ENCODE peak calls at places on chromosomes 13 and 19, in four cellular contexts. B is aorta, E is right atrium auricular region, I is cardiac muscle cell. N is an unnamed sample.

GRCh38 chr19:39209196-39209595 is 5.1 kb upstream of the SYCN start:
- DNase-seq in E (no peak), B (no peak), I (no peak), N (no peak)

GRCh38 chr19:41327076-41327475 is 17.1 kb downstream of the CCDC97 start:
- DNase-seq in I (no peak), E (no peak), B (no peak), N (no peak)

GRCh38 chr19:32676186-32676894 is 692 bp downstream of the RGS9BP start:
- DNase-seq in E (no peak), B (no peak), I (no peak), N (no peak)

GRCh38 chr19:4103073-4103418 is 20.9 kb downstream of the MAP2K2 start:
- DNase-seq in E (no peak), I (no peak), B (no peak), N (no peak)

GRCh38 chr13:75879656-75880055 is 243.5 kb downstream of the LMO7 start:
- DNase-seq in B (no peak), I (no peak), E (no peak), N (no peak)

GRCh38 chr13:23384111-23384510 is 49.4 kb downstream of the SACS start:
- DNase-seq in I (no peak), E (no peak), B (no peak), N (no peak)

GRCh38 chr19:29872224-29872731 is 60.5 kb downstream of the CCNE1 start:
- DNase-seq in E (no peak), I (peak; percentile 47), B (peak; percentile 67), N (no peak)

GRCh38 chr13:23656637-23657036 is 86.4 kb downstream of the TNFRSF19 start:
- DNase-seq in I (peak; percentile 73), B (no peak), E (no peak), N (no peak)

GRCh38 chr19:10911579-10912363 is 16.7 kb downstream of the YIPF2 start:
- DNase-seq in I (no peak), E (no peak), B (no peak), N (no peak)

GRCh38 chr13:80562423-80562822 is 221.5 kb upstream of the SPRY2 start:
- DNase-seq in E (no peak), I (no peak), B (no peak), N (no peak)

GRCh38 chr19:49453013-49453756 is at the start of gene ALDH16A1:
- DNase-seq in B (peak; percentile 99), E (peak; percentile 98), I (peak; percentile 99), N (peak; percentile 98)

GRCh38 chr13:44302948-44303575 is 70.6 kb upstream of the SERP2 start:
- DNase-seq in I (peak; percentile 88), B (no peak), E (no peak), N (no peak)

GRCh38 chr19:40465025-40465780 is at the start of gene BLVRB:
- DNase-seq in B (no peak), E (peak; percentile 77), I (peak; percentile 90), N (peak; percentile 76)

GRCh38 chr19:31296741-31297390 is 52.4 kb downstream of the TSHZ3 start:
- DNase-seq in B (no peak), E (no peak), I (no peak), N (no peak)

GRCh38 chr13:110304256-110304655 is 2.7 kb downstream of the COL4A1 start:
- DNase-seq in B (no peak), I (peak; percentile 61), E (peak; percentile 59), N (no peak)

GRCh38 chr19:45154064-45154827 is 6.5 kb downstream of the NKPD1 start:
- DNase-seq in I (peak; percentile 94), E (peak; percentile 67), B (peak; percentile 73), N (no peak)

GRCh38 chr13:38735655-38736440 is 49.0 kb downstream of the FREM2 start:
- DNase-seq in E (no peak), B (no peak), I (no peak), N (no peak)

GRCh38 chr13:32262165-32262564 is 53.0 kb downstream of the ZAR1L start:
- DNase-seq in B (no peak), E (no peak), I (no peak), N (no peak)

GRCh38 chr19:43984687-43985000 is 656 bp downstream of the ZNF155 start:
- DNase-seq in B (no peak), I (no peak), E (no peak), N (peak; percentile 29)

GRCh38 chr13:20489185-20489820 is 36.4 kb downstream of the CRYL1 start:
- DNase-seq in I (no peak), E (no peak), B (no peak), N (no peak)

GRCh38 chr13:97133955-97134354 is 88.2 kb upstream of the MBNL2 start:
- DNase-seq in I (no peak), B (no peak), E (no peak), N (no peak)

GRCh38 chr13:28046981-28047380 is 53.4 kb downstream of the FLT3 start:
- DNase-seq in E (no peak), I (no peak), B (no peak), N (no peak)

GRCh38 chr13:77387607-77388200 is 60.8 kb upstream of the MYCBP2 start:
- DNase-seq in I (no peak), B (no peak), E (no peak), N (peak; percentile 72)

GRCh38 chr19:36686365-36687213 is 823 bp upstream of the ZNF567 start:
- DNase-seq in E (no peak), I (peak; percentile 9), B (no peak), N (peak; percentile 20)

GRCh38 chr13:28679628-28680027 is 20.7 kb downstream of the POMP start:
- DNase-seq in I (peak; percentile 35), E (no peak), B (no peak), N (no peak)

GRCh38 chr13:51935326-51936171 is 73.8 kb downstream of the CCDC70 start:
- DNase-seq in B (no peak), E (no peak), I (peak; percentile 20), N (no peak)

GRCh38 chr13:21739771-21740170 is 68.9 kb downstream of the FGF9 start:
- DNase-seq in I (no peak), B (no peak), E (peak; percentile 7), N (no peak)

GRCh38 chr19:825897-826640 is 1.6 kb upstream of the AZU1 start:
- DNase-seq in I (no peak), E (no peak), B (no peak), N (no peak)

GRCh38 chr13:31172535-31172934 is 10.8 kb upstream of the HSPH1 start:
- DNase-seq in B (no peak), I (peak; percentile 95), E (no peak), N (no peak)

GRCh38 chr13:34040863-34041262 is 222.9 kb downstream of the RFC3 start:
- DNase-seq in I (no peak), E (no peak), B (no peak), N (no peak)

GRCh38 chr13:98821372-98822237 is 69.1 kb upstream of the SLC15A1 start:
- DNase-seq in E (no peak), I (peak; percentile 75), B (no peak), N (no peak)

GRCh38 chr19:50496189-50497029 is 14.6 kb downstream of the JOSD2 start:
- DNase-seq in B (peak; percentile 58), E (no peak), I (peak; percentile 49), N (no peak)
- H3K4me3 ChIP-seq in B (no peak overlapping the region), E (peak overlapping the region; percentile 60), I (peak overlapping the region; percentile 99), N (no peak overlapping the region)

GRCh38 chr19:47742636-47743035 is 2.7 kb upstream of the NOP53 start:
- DNase-seq in E (no peak), I (peak; percentile 53), B (peak; percentile 75), N (peak; percentile 75)
- H3K4me3 ChIP-seq in E (no peak overlapping the region), I (no peak overlapping the region), B (no peak overlapping the region), N (peak overlapping the region; percentile 47)

DNA sequence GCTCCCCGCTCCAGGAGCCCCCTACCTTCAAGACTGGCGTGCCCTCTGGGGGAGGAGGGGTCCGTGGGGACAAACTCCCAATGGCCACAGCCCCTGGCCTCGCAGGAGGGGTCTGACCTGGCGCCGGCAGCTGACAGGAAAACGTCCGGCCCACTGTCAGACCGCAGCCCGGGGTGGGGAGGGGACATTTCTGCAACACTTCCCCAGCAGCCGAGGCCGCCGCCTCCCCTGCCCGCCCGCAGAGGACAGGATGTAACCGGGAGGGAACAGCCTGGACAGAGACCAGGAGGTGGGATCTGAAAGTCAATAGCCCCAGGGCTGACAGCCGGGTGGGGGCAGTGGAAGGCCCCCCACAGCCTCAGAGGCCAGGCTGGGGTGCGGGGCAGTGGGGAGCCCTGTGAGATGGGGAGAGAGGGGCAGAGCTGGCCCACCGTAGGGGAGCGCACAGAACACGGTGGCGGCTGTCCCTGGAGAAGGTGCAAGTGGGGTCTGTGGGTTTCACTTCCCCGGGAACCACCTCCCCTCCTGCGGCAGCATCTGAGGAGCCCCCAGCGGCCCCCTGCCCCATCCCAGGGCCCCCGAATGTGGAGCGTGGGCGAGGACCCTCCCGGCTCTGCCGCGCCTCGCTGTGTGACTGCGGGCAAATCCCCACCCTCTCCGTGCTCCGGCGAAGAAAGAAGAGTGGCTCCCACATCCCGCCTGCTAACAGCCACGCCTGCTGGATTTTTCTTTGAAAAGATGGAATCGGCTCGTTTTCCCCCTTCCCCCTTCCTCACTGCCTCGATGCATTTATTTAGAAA is at the start of gene PEAK3:
- DNase-seq in B (peak; percentile 89), E (peak; percentile 84), I (peak; percentile 64), N (peak; percentile 79)
- H3K4me3 ChIP-seq in B (no peak within 1 kb of the TSS), E (peak within 1 kb of the TSS; percentile 24), I (no peak within 1 kb of the TSS), N (peak within 1 kb of the TSS; percentile 14)

DNA sequence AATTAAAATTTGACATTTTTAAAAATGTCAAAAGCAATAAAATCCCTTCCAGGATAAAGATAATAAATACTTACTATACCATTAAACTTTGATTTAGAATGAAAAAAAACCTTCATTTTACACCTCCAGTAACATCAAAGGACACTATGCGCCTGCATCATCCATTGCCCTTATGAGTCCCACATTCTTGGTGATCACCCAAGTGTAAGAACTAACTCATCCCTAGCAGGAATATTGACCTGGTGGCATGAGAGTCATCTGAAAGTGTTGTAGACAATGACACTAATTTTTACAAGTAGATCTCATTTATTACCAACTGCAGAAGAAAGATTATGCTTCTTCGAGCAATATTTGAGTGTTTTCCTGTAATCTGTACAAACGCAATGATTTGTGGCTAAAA is 1128.9 kb downstream of the EFNB2 start:
- DNase-seq in I (no peak), B (no peak), E (no peak), N (no peak)
- H3K4me3 ChIP-seq in I (no peak overlapping the region), B (no peak overlapping the region), E (no peak overlapping the region), N (no peak overlapping the region)

GRCh38 chr19:17001603-17002183 is 24.9 kb downstream of the CPAMD8 start:
- DNase-seq in E (no peak), I (no peak), B (no peak), N (no peak)
- H3K4me3 ChIP-seq in E (no peak overlapping the region), I (no peak overlapping the region), B (no peak overlapping the region), N (no peak overlapping the region)

DNA sequence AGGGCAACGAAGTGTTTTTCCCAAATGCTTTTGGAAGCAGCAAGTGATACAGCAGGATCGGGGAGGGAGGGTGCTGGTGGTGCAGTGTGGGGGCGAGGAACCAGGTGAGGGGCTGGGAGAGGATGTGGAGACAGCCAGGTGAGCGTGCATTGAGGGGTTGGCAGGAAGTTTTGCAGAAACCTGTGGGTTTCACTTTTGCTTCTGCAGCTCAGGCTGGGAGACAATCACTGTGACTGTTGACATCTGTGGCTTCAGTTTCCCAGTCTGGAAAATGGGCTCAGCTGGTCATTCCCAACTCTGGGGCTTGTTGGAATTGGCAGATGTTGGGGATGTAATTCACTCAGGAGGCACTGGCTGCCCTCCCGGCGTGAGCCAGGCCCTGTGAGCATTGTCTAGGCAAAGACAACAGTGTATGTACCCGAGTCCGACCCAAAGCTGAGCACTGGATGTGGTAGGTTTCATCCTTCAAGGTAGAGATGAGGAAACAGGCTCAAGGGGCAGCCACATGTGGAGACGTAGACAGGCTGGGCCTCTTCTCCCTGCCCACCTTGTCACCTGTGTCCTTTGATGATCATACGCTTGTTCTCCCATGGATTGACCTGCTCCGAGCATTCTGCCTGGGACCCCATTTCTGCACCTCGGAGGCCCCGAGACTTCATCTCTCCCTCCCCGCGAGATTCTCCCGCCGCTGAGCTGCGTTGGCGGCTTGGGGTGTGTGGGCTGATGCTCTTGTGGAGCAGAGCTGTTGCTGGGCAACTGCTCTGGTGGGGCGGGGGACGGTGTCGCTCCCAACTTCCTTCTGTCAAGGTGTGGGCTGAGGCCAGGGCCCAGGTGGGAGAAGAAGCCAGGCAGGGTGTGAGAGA is 21.9 kb downstream of the MAST3 start:
- DNase-seq in B (no peak), I (no peak), E (no peak), N (no peak)
- H3K4me3 ChIP-seq in B (no peak overlapping the region), I (no peak overlapping the region), E (no peak overlapping the region), N (no peak overlapping the region)

N was measured in tibial artery.